ENCODE peak calls at places on chromosomes 2 and 18, in five cellular contexts. M is HepG2, V is A549, Q is H1, S is K562. B is an unnamed sample. For H3K9me3, the result is how much of the 10 kb centered on the place peaks cover.

GRCh38 chr2:76427447-76427846 is 716.7 kb upstream of the GCFC2 start:
- DNase-seq in Q (no peak), S (no peak), M (no peak), V (no peak), B (no peak)

GRCh38 chr18:75408554-75409506 is 18.7 kb downstream of the SMIM21 start:
- DNase-seq in Q (no peak), S (no peak), M (peak), V (peak), B (peak)

GRCh38 chr2:234495801-234496441 is 960 bp downstream of the ARL4C start:
- DNase-seq in S (no peak), M (no peak), Q (no peak), V (no peak), B (peak)

GRCh38 chr2:101781326-101781725 is 83.8 kb downstream of the MAP4K4 start:
- DNase-seq in V (no peak), Q (no peak), M (no peak), S (peak), B (no peak)

GRCh38 chr18:36043153-36043552 is 24.2 kb downstream of the RPRD1A start:
- DNase-seq in Q (no peak), M (no peak), V (no peak), S (no peak), B (no peak)

GRCh38 chr2:199456383-199457146 is 1.2 kb downstream of the SATB2 start:
- DNase-seq in V (peak), S (peak), M (no peak), Q (no peak), B (no peak)

GRCh38 chr2:8583400-8584173 is 98.3 kb upstream of the ID2 start:
- DNase-seq in S (peak), V (no peak), M (peak), Q (peak), B (peak)

GRCh38 chr2:71069376-71069775 is 928 bp downstream of the NAGK start:
- DNase-seq in V (no peak), Q (no peak), M (no peak), S (peak), B (peak)

GRCh38 chr2:9552491-9553178 is 3.0 kb downstream of the ADAM17 start:
- DNase-seq in S (peak), M (no peak), V (peak), Q (no peak), B (peak)

GRCh38 chr18:9842446-9842845 is 43.3 kb upstream of the TXNDC2 start:
- DNase-seq in V (no peak), S (no peak), M (no peak), Q (no peak), B (no peak)

GRCh38 chr2:111054791-111055627 is 65.7 kb upstream of the BCL2L11 start:
- DNase-seq in Q (no peak), V (no peak), M (no peak), S (no peak), B (no peak)

GRCh38 chr18:57542126-57542525 is 44.4 kb downstream of the FECH start:
- DNase-seq in M (no peak), V (no peak), S (no peak), Q (no peak), B (no peak)

GRCh38 chr2:9234680-9235387 is 28.2 kb downstream of the ASAP2 start:
- DNase-seq in V (peak), S (peak), Q (no peak), M (peak), B (peak)

GRCh38 chr18:59056706-59057492 is 82.8 kb upstream of the SEC11C start:
- DNase-seq in V (no peak), S (peak), Q (peak), M (peak), B (peak)

GRCh38 chr2:107809835-107810234 is 16.9 kb upstream of the RGPD4 start:
- DNase-seq in M (no peak), Q (no peak), S (no peak), V (no peak), B (no peak)

GRCh38 chr2:69466728-69467127 is 29.5 kb upstream of the NFU1 start:
- DNase-seq in S (no peak), Q (no peak), M (no peak), V (no peak), B (no peak)

GRCh38 chr2:200306969-200307811 is 697 bp downstream of the SPATS2L start:
- DNase-seq in Q (no peak), V (peak), S (peak), M (no peak), B (peak)

GRCh38 chr2:43484323-43484930 is 111.4 kb downstream of the THADA start:
- DNase-seq in Q (peak), M (peak), S (peak), V (peak), B (peak)

GRCh38 chr2:172084484-172084733 is 898 bp upstream of the DLX1 start:
- DNase-seq in Q (no peak), M (no peak), V (no peak), S (no peak), B (no peak)

GRCh38 chr2:126504953-126505352 is 151.0 kb upstream of the GYPC start:
- DNase-seq in Q (no peak), S (no peak), V (no peak), M (no peak), B (no peak)

GRCh38 chr2:239299218-239299939 is 101.4 kb downstream of the HDAC4 start:
- DNase-seq in V (no peak), M (peak), Q (no peak), S (no peak), B (no peak)

GRCh38 chr2:41854227-41854626 is 193.6 kb upstream of the PKDCC start:
- DNase-seq in V (no peak), S (no peak), M (no peak), Q (no peak), B (no peak)

GRCh38 chr2:135473567-135473966 is 57.5 kb downstream of the ZRANB3 start:
- DNase-seq in M (peak), V (peak), Q (no peak), S (peak), B (peak)

GRCh38 chr2:69299772-69300516 is 87.1 kb downstream of the GFPT1 start:
- DNase-seq in Q (no peak), M (no peak), S (no peak), V (no peak), B (peak)

GRCh38 chr2:228444156-228444555 is 262.7 kb upstream of the SPHKAP start:
- DNase-seq in Q (no peak), S (no peak), V (no peak), M (no peak), B (no peak)

GRCh38 chr2:137928547-137929503 is 35.4 kb upstream of the HNMT start:
- DNase-seq in M (peak), Q (no peak), V (no peak), S (no peak), B (peak)

GRCh38 chr2:100891911-100892642 is 72.1 kb downstream of the NPAS2 start:
- DNase-seq in V (no peak), Q (no peak), M (peak), S (peak), B (no peak)

GRCh38 chr2:165471349-165471975 is 2.0 kb downstream of the CSRNP3 start:
- DNase-seq in M (no peak), S (no peak), V (no peak), Q (no peak), B (no peak)

GRCh38 chr2:108626993-108627392 is 92.3 kb upstream of the RANBP2 start:
- DNase-seq in M (no peak), Q (no peak), V (no peak), S (no peak), B (no peak)

GRCh38 chr18:61703508-61703907 is 189.3 kb downstream of the RNF152 start:
- DNase-seq in V (no peak), Q (no peak), S (no peak), M (no peak), B (no peak)

GRCh38 chr2:42092084-42092996 is 44.5 kb downstream of the PKDCC start:
- DNase-seq in M (peak), Q (no peak), S (no peak), V (no peak), B (peak)

GRCh38 chr2:89844221-89844943 is 1152.9 kb downstream of the RPIA start:
- DNase-seq in V (no peak), M (no peak), Q (no peak), S (peak), B (no peak)

GRCh38 chr2:160429248-160430000 is 64.2 kb downstream of the RBMS1 start:
- DNase-seq in S (peak), V (no peak), Q (no peak), M (peak), B (peak)

GRCh38 chr2:3611136-3611535 is 16.2 kb downstream of the COLEC11 start:
- DNase-seq in V (no peak), S (no peak), Q (no peak), M (no peak), B (no peak)

GRCh38 chr2:96877513-96878159 is 7.8 kb upstream of the SEMA4C start:
- DNase-seq in S (no peak), Q (no peak), V (no peak), M (no peak), B (no peak)

GRCh38 chr2:190159453-190159852 is 96.9 kb upstream of the MSTN start:
- DNase-seq in V (no peak), Q (no peak), S (no peak), M (no peak), B (no peak)
- H3K4me3 ChIP-seq in V (no peak), Q (no peak), S (no peak), M (no peak), B (no peak)

GRCh38 chr2:80326214-80326613 is 21.7 kb upstream of the LRRTM1 start:
- DNase-seq in M (peak), S (no peak), V (no peak), Q (no peak), B (no peak)
- TF ChIP-seq JUN in M (no peak), S (no peak), V (no peak), Q (no peak), B (no peak)

GRCh38 chr2:112867701-112868631 is 31.4 kb upstream of the IL1B start:
- DNase-seq in Q (no peak), S (no peak), V (no peak), M (no peak), B (no peak)

GRCh38 chr2:112869258-112869842 is 32.8 kb upstream of the IL1B start:
- DNase-seq in Q (no peak), S (peak), V (no peak), M (no peak), B (peak)

GRCh38 chr2:112864072-112864471 is 27.5 kb upstream of the IL1B start:
- DNase-seq in Q (no peak), V (no peak), S (no peak), M (no peak), B (no peak)

GRCh38 chr2:112870851-112871830 is 34.6 kb upstream of the IL1B start:
- DNase-seq in S (no peak), M (no peak), V (no peak), Q (no peak), B (no peak)

GRCh38 chr2:112866128-112866835 is 29.7 kb upstream of the IL1B start:
- DNase-seq in S (no peak), Q (no peak), M (no peak), V (no peak), B (no peak)
- H3K9me3 ChIP-seq in S (under half), Q (under half), M (under half), V (under half), B (under half)

GRCh38 chr2:14634223-14634884 is 1.8 kb downstream of the LRATD1 start:
- DNase-seq in V (peak), M (peak), Q (peak), S (peak), B (peak)
- H3K4me3 ChIP-seq in V (peak), M (no peak), Q (peak), S (peak), B (peak)

DNA sequence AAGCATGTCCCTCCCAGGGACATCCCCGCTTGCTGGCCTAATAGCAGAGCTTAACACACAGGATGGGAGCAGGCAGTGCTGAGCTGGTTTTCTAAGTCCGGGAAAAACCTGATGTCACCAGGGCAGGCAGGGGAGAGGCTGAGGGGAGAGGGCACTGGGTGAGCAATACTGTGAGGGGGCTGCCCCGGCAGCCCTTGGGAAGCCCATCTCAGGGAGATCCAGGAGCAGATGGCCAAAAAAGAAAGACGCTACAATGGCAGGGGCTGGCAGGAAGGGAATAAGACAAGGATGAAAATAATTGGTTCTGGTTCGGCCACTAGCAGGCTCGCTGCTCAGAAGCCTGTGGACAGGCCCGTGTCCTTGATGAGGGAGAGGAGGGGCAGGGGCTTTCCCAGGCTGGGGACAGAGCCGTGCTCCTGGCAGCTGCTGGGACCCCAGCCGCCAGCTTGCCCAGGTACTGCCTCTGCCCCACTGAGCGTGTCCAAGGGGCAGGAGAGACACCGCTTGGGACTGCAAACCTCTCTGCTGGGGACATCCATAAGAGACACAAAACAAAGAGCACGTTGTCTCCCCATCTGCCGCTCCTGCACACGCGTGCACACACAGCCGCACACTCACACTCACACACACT is 30.2 kb downstream of the SMAD7 start:
- DNase-seq in Q (no peak), V (no peak), S (no peak), M (no peak), B (no peak)
- TF ChIP-seq JUN in Q (no peak), V (no peak), S (no peak), M (no peak), B (no peak)

DNA sequence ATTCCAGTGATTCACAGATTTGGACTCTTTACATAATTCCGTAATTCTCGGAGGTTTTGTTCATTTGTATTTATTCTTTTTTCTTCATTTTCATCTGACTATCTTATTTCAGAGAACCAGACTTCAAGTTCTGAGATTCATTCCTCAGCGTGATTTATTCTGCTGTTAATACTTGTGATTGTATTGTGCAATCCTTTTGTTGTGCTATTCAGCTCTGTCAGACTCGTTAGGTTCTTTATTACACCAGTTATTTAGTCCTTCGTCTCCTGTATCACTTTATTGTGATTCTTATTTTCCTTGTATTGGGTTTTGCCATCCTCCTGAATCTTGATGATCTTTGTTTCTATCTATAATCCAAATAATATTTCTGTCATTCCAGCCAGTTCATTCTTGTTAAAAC is 529.3 kb upstream of the LRRTM4 start:
- DNase-seq in V (no peak), M (no peak), S (no peak), Q (no peak), B (no peak)
- H3K9me3 ChIP-seq in V (under half), M (half or more), S (under half), Q (under half), B (under half)

GRCh38 chr2:86790134-86790827 is 432 bp downstream of the CD8A start:
- DNase-seq in V (no peak), Q (no peak), S (no peak), M (no peak), B (no peak)

GRCh38 chr2:86787701-86788100 is 3.0 kb downstream of the CD8A start:
- DNase-seq in V (no peak), M (no peak), Q (no peak), S (no peak), B (no peak)

GRCh38 chr2:86788172-86788571 is 2.5 kb downstream of the CD8A start:
- DNase-seq in V (no peak), Q (no peak), S (no peak), M (no peak), B (no peak)

GRCh38 chr2:86789687-86790133 is 1.0 kb downstream of the CD8A start:
- DNase-seq in V (no peak), S (no peak), Q (no peak), M (no peak), B (no peak)

GRCh38 chr2:86788881-86789686 is 1.6 kb downstream of the CD8A start:
- DNase-seq in S (no peak), V (no peak), M (no peak), Q (no peak), B (no peak)
- H3K4me3 ChIP-seq in S (no peak), V (peak), M (no peak), Q (peak), B (no peak)

GRCh38 chr2:86194751-86195054 is 559 bp downstream of the IMMT start:
- DNase-seq in V (no peak), S (no peak), M (no peak), Q (peak), B (peak)
- TF ChIP-seq JUN in V (no peak), S (no peak), M (no peak), Q (no peak), B (no peak)

GRCh38 chr2:232255033-232255432 is 123.5 kb upstream of the ALPP start:
- DNase-seq in V (no peak), Q (no peak), S (no peak), M (no peak), B (no peak)
- H3K9me3 ChIP-seq in V (under half), Q (under half), S (under half), M (under half), B (under half)

GRCh38 chr2:20555954-20556353 is 94.9 kb downstream of the HS1BP3 start:
- DNase-seq in M (no peak), V (no peak), Q (no peak), S (no peak), B (no peak)

GRCh38 chr2:20551945-20552328 is 99.0 kb downstream of the HS1BP3 start:
- DNase-seq in S (no peak), V (no peak), M (no peak), Q (no peak), B (no peak)

GRCh38 chr2:20556756-20557155 is 94.1 kb downstream of the HS1BP3 start:
- DNase-seq in S (no peak), Q (no peak), V (no peak), M (no peak), B (peak)

GRCh38 chr2:20551231-20551944 is 99.5 kb downstream of the HS1BP3 start:
- DNase-seq in Q (no peak), M (no peak), S (no peak), V (no peak), B (peak)

GRCh38 chr2:20553580-20553979 is 97.3 kb downstream of the HS1BP3 start:
- DNase-seq in V (no peak), M (peak), S (no peak), Q (no peak), B (no peak)
- H3K4me3 ChIP-seq in V (no peak), M (no peak), S (no peak), Q (no peak), B (no peak)

B was measured in endothelial cell of umbilical vein.